ENCODE peak calls at places on chromosomes 4 and X, in seven cellular contexts. N is GM23248; H is fibroblast of the aortic adventitia; O is activated CD4-positive, alpha-beta T cell treated with anti-CD3 and anti-CD28 coated beads for 1 hour; K is D341Med; I is iris pigment epithelial cell; D is stimulated activated CD4-positive, alpha-beta T cell treated with anti-CD3 and anti-CD28 coated beads, Interleukin-2, amount 100 ng/mL, for 24 hours. Y is an unnamed sample.

GRCh38 chr4:181176306-181176705 is 1066.9 kb upstream of the TENM3 start:
- DNase-seq in N (peak), H (no peak), O (no peak), K (no peak), I (no peak), D (no peak), Y (no peak)

GRCh38 chr4:114296126-114296525 is 302.5 kb upstream of the UGT8 start:
- DNase-seq in N (no peak), H (no peak), O (no peak), K (no peak), I (no peak), D (no peak), Y (no peak)

GRCh38 chr4:128810331-128810870 is 901 bp downstream of the JADE1 start:
- DNase-seq in N (peak), H (no peak), O (no peak), K (peak), I (peak), D (peak), Y (peak)

GRCh38 chr4:158535130-158535614 is 13.5 kb downstream of the RXFP1 start:
- DNase-seq in N (peak), H (peak), O (no peak), K (no peak), I (peak), D (peak), Y (peak)

GRCh38 chr4:98565646-98566403 is 92.6 kb downstream of the TSPAN5 start:
- DNase-seq in N (no peak), H (peak), O (no peak), K (no peak), I (no peak), D (no peak), Y (no peak)

GRCh38 chr4:8593268-8594096 is 917 bp downstream of the CPZ start:
- DNase-seq in N (peak), H (no peak), O (no peak), K (no peak), I (peak), D (no peak), Y (no peak)

GRCh38 chr4:110085131-110085530 is 113.3 kb downstream of the ELOVL6 start:
- DNase-seq in N (no peak), H (peak), O (no peak), K (no peak), I (peak), D (no peak), Y (no peak)

GRCh38 chrX:39972340-39972739 is 125.4 kb downstream of the BCOR start:
- DNase-seq in N (peak), H (peak), O (no peak), K (no peak), I (peak), D (no peak), Y (peak)

GRCh38 chrX:16479206-16479869 is 170.6 kb upstream of the S100G start:
- DNase-seq in N (peak), H (peak), O (no peak), K (no peak), I (peak), D (no peak), Y (peak)

GRCh38 chrX:22577181-22577580 is 304.5 kb downstream of the CBLL2 start:
- DNase-seq in N (peak), H (peak), O (no peak), K (no peak), I (peak), D (no peak), Y (peak)

GRCh38 chrX:69510137-69510715 is 6.1 kb downstream of the NALF2 start:
- DNase-seq in N (no peak), H (no peak), O (no peak), K (no peak), I (no peak), D (no peak), Y (no peak)

GRCh38 chr4:157290622-157291021 is 70.1 kb downstream of the GRIA2 start:
- DNase-seq in N (peak), H (no peak), O (no peak), K (no peak), I (no peak), D (no peak), Y (no peak)

GRCh38 chr4:126627255-126627654 is 1005.5 kb upstream of the INTU start:
- DNase-seq in N (peak), H (peak), O (no peak), K (peak), I (peak), D (no peak), Y (peak)

GRCh38 chr4:17236686-17237085 is 275.2 kb downstream of the QDPR start:
- DNase-seq in N (peak), H (peak), O (no peak), K (no peak), I (peak), D (no peak), Y (peak)

GRCh38 chrX:65668362-65669310 is 1.2 kb downstream of the MSN start:
- DNase-seq in N (peak), H (peak), O (peak), K (no peak), I (peak), D (peak), Y (peak)

GRCh38 chrX:128458888-128459287 is 406.7 kb upstream of the ACTRT1 start:
- DNase-seq in N (peak), H (no peak), O (no peak), K (no peak), I (peak), D (no peak), Y (no peak)

GRCh38 chrX:154485150-154486051 is 1.0 kb downstream of the UBL4A start:
- DNase-seq in N (no peak), H (no peak), O (no peak), K (no peak), I (no peak), D (no peak), Y (no peak)

GRCh38 chr4:168411318-168412150 is 68.8 kb downstream of the DDX60L start:
- DNase-seq in N (no peak), H (peak), O (no peak), K (no peak), I (peak), D (no peak), Y (peak)

GRCh38 chrX:106906361-106906760 is 3.2 kb upstream of the RIPPLY1 start:
- DNase-seq in N (no peak), H (no peak), O (no peak), K (no peak), I (no peak), D (no peak), Y (no peak)

GRCh38 chrX:110002300-110003166 is at the start of gene TMEM164:
- DNase-seq in N (peak), H (peak), O (peak), K (peak), I (peak), D (peak), Y (peak)

GRCh38 chrX:50036481-50036880 is 114.1 kb downstream of the CLCN5 start:
- DNase-seq in N (no peak), H (peak), O (no peak), K (no peak), I (no peak), D (no peak), Y (no peak)

GRCh38 chrX:155326610-155327009 is 7.8 kb downstream of the CLIC2 start:
- DNase-seq in N (no peak), H (no peak), O (no peak), K (no peak), I (no peak), D (no peak), Y (no peak)

GRCh38 chr4:156322592-156322991 is 368.9 kb upstream of the CTSO start:
- DNase-seq in N (peak), H (peak), O (no peak), K (no peak), I (peak), D (no peak), Y (peak)

GRCh38 chr4:56641494-56642051 is 39.5 kb downstream of the HOPX start:
- DNase-seq in N (peak), H (peak), O (no peak), K (no peak), I (peak), D (no peak), Y (peak)

GRCh38 chr4:174398728-174399127 is 115.0 kb downstream of the CEP44 start:
- DNase-seq in N (peak), H (peak), O (no peak), K (no peak), I (peak), D (no peak), Y (peak)

GRCh38 chr4:36399762-36400353 is 118.4 kb downstream of the DTHD1 start:
- DNase-seq in N (peak), H (no peak), O (peak), K (peak), I (peak), D (peak), Y (no peak)

GRCh38 chr4:52780627-52781354 is 29.6 kb upstream of the ERVMER34-1 start:
- DNase-seq in N (peak), H (no peak), O (no peak), K (no peak), I (peak), D (no peak), Y (no peak)

GRCh38 chrX:139203681-139204575 is 326.6 kb upstream of the F9 start:
- DNase-seq in N (peak), H (peak), O (no peak), K (peak), I (peak), D (peak), Y (no peak)

GRCh38 chrX:2965965-2966364 is 36.8 kb upstream of the ARSD start:
- DNase-seq in N (no peak), H (no peak), O (no peak), K (no peak), I (no peak), D (no peak), Y (no peak)

GRCh38 chrX:119516157-119516702 is 48.0 kb downstream of the SLC25A5 start:
- DNase-seq in N (peak), H (peak), O (peak), K (peak), I (peak), D (peak), Y (peak)

Y was measured in mesenchymal stem cell.